ENCODE peak calls at places on chromosomes 4 and X, in five cellular contexts. One of them, this sample, is unnamed.

GRCh38 chr4:180164799-180165198 is 2078.4 kb upstream of the TENM3 start:
- DNase-seq in A549: no peak
- DNase-seq in GM12878: no peak
- DNase-seq in HepG2: peak; percentile 1
- DNase-seq in K562: no peak
- DNase-seq in this sample: no peak

GRCh38 chr4:24930136-24930535 is 17.3 kb upstream of the CCDC149 start:
- DNase-seq in A549: no peak
- DNase-seq in GM12878: no peak
- DNase-seq in HepG2: no peak
- DNase-seq in K562: no peak
- DNase-seq in this sample: no peak

GRCh38 chr4:15164571-15164970 is 162.3 kb downstream of the CPEB2 start:
- DNase-seq in A549: no peak
- DNase-seq in GM12878: no peak
- DNase-seq in HepG2: no peak
- DNase-seq in K562: no peak
- DNase-seq in this sample: no peak

GRCh38 chrX:105299286-105299685 is 78.8 kb upstream of the TEX13A start:
- DNase-seq in A549: no peak
- DNase-seq in GM12878: no peak
- DNase-seq in HepG2: no peak
- DNase-seq in K562: no peak
- DNase-seq in this sample: no peak

GRCh38 chr4:60296381-60296780 is 903.7 kb upstream of the ADGRL3 start:
- DNase-seq in A549: no peak
- DNase-seq in GM12878: no peak
- DNase-seq in HepG2: no peak
- DNase-seq in K562: no peak
- DNase-seq in this sample: no peak

GRCh38 chr4:134144337-134144736 is 57.3 kb downstream of the PABPC4L start:
- DNase-seq in A549: no peak
- DNase-seq in GM12878: no peak
- DNase-seq in HepG2: no peak
- DNase-seq in K562: no peak
- DNase-seq in this sample: no peak

GRCh38 chr4:11470709-11471441 is 42.2 kb upstream of the HS3ST1 start:
- DNase-seq in A549: no peak
- DNase-seq in GM12878: no peak
- DNase-seq in HepG2: no peak
- DNase-seq in K562: no peak
- DNase-seq in this sample: no peak

GRCh38 chr4:181823183-181823582 is 420.0 kb upstream of the TENM3 start:
- DNase-seq in A549: no peak
- DNase-seq in GM12878: no peak
- DNase-seq in HepG2: no peak
- DNase-seq in K562: no peak
- DNase-seq in this sample: no peak

GRCh38 chrX:54798137-54798536 is at the start of gene ITIH6:
- DNase-seq in A549: no peak
- DNase-seq in GM12878: no peak
- DNase-seq in HepG2: no peak
- DNase-seq in K562: no peak
- DNase-seq in this sample: no peak

GRCh38 chr4:8762356-8762755 is 109.3 kb downstream of the HMX1 start:
- DNase-seq in A549: no peak
- DNase-seq in GM12878: no peak
- DNase-seq in HepG2: no peak
- DNase-seq in K562: no peak
- DNase-seq in this sample: peak; percentile 3

GRCh38 chrX:41600266-41600665 is 88.5 kb upstream of the GPR34 start:
- DNase-seq in A549: no peak
- DNase-seq in GM12878: no peak
- DNase-seq in HepG2: no peak
- DNase-seq in K562: no peak
- DNase-seq in this sample: no peak

GRCh38 chr4:2932951-2933565 is 30.1 kb downstream of the NOP14 start:
- DNase-seq in A549: no peak
- DNase-seq in GM12878: no peak
- DNase-seq in HepG2: no peak
- DNase-seq in K562: no peak
- DNase-seq in this sample: no peak

GRCh38 chr4:86451560-86452322 is 91.9 kb upstream of the MAPK10 start:
- DNase-seq in A549: no peak
- DNase-seq in GM12878: no peak
- DNase-seq in HepG2: no peak
- DNase-seq in K562: no peak
- DNase-seq in this sample: no peak

GRCh38 chr4:168699224-168699878 is 202.5 kb downstream of the PALLD start:
- DNase-seq in A549: no peak
- DNase-seq in GM12878: no peak
- DNase-seq in HepG2: peak; percentile 57
- DNase-seq in K562: no peak
- DNase-seq in this sample: no peak

GRCh38 chr4:150570862-150571261 is 11.1 kb upstream of the MAB21L2 start:
- DNase-seq in A549: no peak
- DNase-seq in GM12878: no peak
- DNase-seq in HepG2: no peak
- DNase-seq in K562: peak; percentile 20
- DNase-seq in this sample: no peak

GRCh38 chr4:41069268-41069667 is 145.1 kb downstream of the APBB2 start:
- DNase-seq in A549: no peak
- DNase-seq in GM12878: no peak
- DNase-seq in HepG2: no peak
- DNase-seq in K562: no peak
- DNase-seq in this sample: no peak

GRCh38 chr4:170004656-170005250 is 21.4 kb downstream of the MFAP3L start:
- DNase-seq in A549: no peak
- DNase-seq in GM12878: no peak
- DNase-seq in HepG2: no peak
- DNase-seq in K562: no peak
- DNase-seq in this sample: no peak

GRCh38 chr4:27176400-27176799 is 315.8 kb downstream of the STIM2 start:
- DNase-seq in A549: no peak
- DNase-seq in GM12878: no peak
- DNase-seq in HepG2: peak; percentile 14
- DNase-seq in K562: no peak
- DNase-seq in this sample: peak; percentile 43

GRCh38 chr4:176988226-176988625 is 195.5 kb upstream of the VEGFC start:
- DNase-seq in A549: peak; percentile 49
- DNase-seq in GM12878: no peak
- DNase-seq in HepG2: no peak
- DNase-seq in K562: no peak
- DNase-seq in this sample: no peak

GRCh38 chrX:149540621-149541520 is at the start of gene EOLA1:
- DNase-seq in A549: peak; percentile 72
- DNase-seq in GM12878: peak; percentile 97
- DNase-seq in HepG2: peak; percentile 92
- DNase-seq in K562: peak; percentile 77
- DNase-seq in this sample: no peak

GRCh38 chrX:107619836-107620235 is 8.5 kb upstream of the PRPS1 start:
- DNase-seq in A549: no peak
- DNase-seq in GM12878: no peak
- DNase-seq in HepG2: peak; percentile 4
- DNase-seq in K562: no peak
- DNase-seq in this sample: no peak

GRCh38 chr4:73704314-73705055 is 35.9 kb upstream of the CXCL8 start:
- DNase-seq in A549: peak; percentile 43
- DNase-seq in GM12878: no peak
- DNase-seq in HepG2: peak; percentile 48
- DNase-seq in K562: peak; percentile 28
- DNase-seq in this sample: no peak

GRCh38 chr4:162645381-162645780 is 481.6 kb upstream of the FSTL5 start:
- DNase-seq in A549: no peak
- DNase-seq in GM12878: no peak
- DNase-seq in HepG2: peak; percentile 4
- DNase-seq in K562: no peak
- DNase-seq in this sample: no peak

GRCh38 chrX:13110427-13111324 is 66.3 kb upstream of the FAM9C start:
- DNase-seq in A549: peak; percentile 62
- DNase-seq in GM12878: no peak
- DNase-seq in HepG2: no peak
- DNase-seq in K562: no peak
- DNase-seq in this sample: no peak

GRCh38 chr4:10088135-10089010 is 28.2 kb downstream of the WDR1 start:
- DNase-seq in A549: no peak
- DNase-seq in GM12878: no peak
- DNase-seq in HepG2: no peak
- DNase-seq in K562: no peak
- DNase-seq in this sample: no peak

GRCh38 chr4:19130836-19131235 is 1109.3 kb upstream of the LCORL start:
- DNase-seq in A549: no peak
- DNase-seq in GM12878: no peak
- DNase-seq in HepG2: no peak
- DNase-seq in K562: no peak
- DNase-seq in this sample: no peak

GRCh38 chrX:41291309-41291708 is 42.7 kb upstream of the DDX3X start:
- DNase-seq in A549: no peak
- DNase-seq in GM12878: no peak
- DNase-seq in HepG2: no peak
- DNase-seq in K562: no peak
- DNase-seq in this sample: no peak

GRCh38 chr4:37762294-37763163 is 64.0 kb upstream of the PGM2 start:
- DNase-seq in A549: no peak
- DNase-seq in GM12878: no peak
- DNase-seq in HepG2: peak; percentile 9
- DNase-seq in K562: no peak
- DNase-seq in this sample: peak; percentile 20

DNA sequence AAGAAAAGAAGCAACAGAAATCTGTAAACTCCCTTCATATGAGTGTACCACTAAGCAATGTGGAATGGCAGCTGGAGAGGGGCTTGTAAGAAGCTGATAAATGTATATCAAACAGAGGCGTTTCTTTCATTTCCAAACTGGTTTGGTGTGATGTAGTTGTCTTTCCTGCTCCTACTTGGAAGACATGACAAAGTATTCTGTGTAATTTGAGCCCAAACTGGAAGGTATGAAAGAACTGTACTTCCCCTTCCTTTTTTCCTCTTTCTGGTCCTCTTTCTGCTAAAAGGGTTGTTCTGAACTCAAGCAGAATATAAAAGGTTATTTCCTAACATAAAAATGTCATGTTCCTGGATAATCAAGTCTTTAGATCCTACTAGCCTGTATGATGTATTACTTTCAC is 25.1 kb upstream of the METAP1 start:
- DNase-seq in A549: no peak
- DNase-seq in GM12878: no peak
- DNase-seq in HepG2: no peak
- DNase-seq in K562: no peak
- DNase-seq in this sample: no peak
- TF ChIP-seq ESRRA in A549: no peak
- TF ChIP-seq ESRRA in GM12878: no peak
- TF ChIP-seq ESRRA in HepG2: no peak
- TF ChIP-seq ESRRA in K562: no peak
- TF ChIP-seq ESRRA in this sample: no peak

DNA sequence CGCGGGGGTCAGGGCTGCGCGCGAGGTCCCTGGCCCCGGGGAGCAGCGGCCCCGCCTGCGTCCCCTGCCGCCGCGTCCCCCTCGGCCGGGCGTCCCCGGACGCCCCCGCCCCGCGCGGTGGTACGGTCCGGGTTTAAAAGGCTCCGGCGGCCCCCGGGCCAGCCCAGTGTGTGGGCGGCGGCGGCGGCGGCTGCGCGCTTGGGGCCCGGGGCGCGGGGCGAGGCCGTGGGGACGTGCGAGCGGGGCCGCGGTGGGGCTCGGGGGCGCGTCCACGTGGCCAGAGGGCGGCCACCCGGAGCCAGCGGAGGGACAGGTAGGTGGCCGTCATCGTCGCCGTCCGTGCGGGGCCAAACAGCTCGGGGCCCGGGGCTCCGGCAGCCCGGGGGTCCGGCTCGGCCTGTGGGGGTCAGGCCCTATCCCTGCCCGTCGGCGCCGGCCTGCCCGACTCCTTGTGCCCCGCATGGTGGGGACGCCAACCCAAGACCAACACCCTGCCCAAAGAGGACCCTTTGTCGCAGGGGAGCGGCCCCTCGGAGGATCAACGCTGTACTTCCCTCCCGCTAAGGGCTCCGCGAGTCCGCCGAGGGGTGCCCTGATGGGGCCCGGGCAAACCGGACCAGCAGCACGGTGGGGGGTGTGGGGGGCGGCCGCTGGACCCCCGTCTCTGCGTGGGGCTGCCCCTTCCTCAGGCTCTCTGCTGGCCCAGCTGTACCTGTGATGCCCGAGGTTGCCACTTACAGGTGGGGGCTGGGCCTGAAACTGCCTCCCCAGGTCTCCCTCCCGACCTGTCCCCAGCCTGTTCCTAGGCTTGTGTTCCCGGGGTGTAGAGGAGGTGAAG is at the start of gene PLXNA3:
- DNase-seq in A549: no peak
- DNase-seq in GM12878: no peak
- DNase-seq in HepG2: no peak
- DNase-seq in K562: peak; percentile 85
- DNase-seq in this sample: peak; percentile 47
- TF ChIP-seq ESRRA in A549: no peak
- TF ChIP-seq ESRRA in GM12878: no peak
- TF ChIP-seq ESRRA in HepG2: no peak
- TF ChIP-seq ESRRA in K562: no peak
- TF ChIP-seq ESRRA in this sample: no peak

GRCh38 chrX:30906726-30907125 is 17.7 kb upstream of the TAB3 start:
- DNase-seq in A549: no peak
- DNase-seq in GM12878: no peak
- DNase-seq in HepG2: no peak
- DNase-seq in K562: no peak
- DNase-seq in this sample: no peak
- TF ChIP-seq ESRRA in A549: no peak
- TF ChIP-seq ESRRA in GM12878: no peak
- TF ChIP-seq ESRRA in HepG2: no peak
- TF ChIP-seq ESRRA in K562: no peak
- TF ChIP-seq ESRRA in this sample: no peak

GRCh38 chr4:109699553-109700225 is 3.6 kb downstream of the CASP6 start:
- DNase-seq in A549: no peak
- DNase-seq in GM12878: no peak
- DNase-seq in HepG2: no peak
- DNase-seq in K562: no peak
- DNase-seq in this sample: no peak

GRCh38 chr4:109701566-109702399 is 1.5 kb downstream of the CASP6 start:
- DNase-seq in A549: no peak
- DNase-seq in GM12878: no peak
- DNase-seq in HepG2: peak; percentile 25
- DNase-seq in K562: peak; percentile 25
- DNase-seq in this sample: peak; percentile 27

GRCh38 chr4:109708435-109708834 is 5.2 kb upstream of the CASP6 start:
- DNase-seq in A549: no peak
- DNase-seq in GM12878: no peak
- DNase-seq in HepG2: no peak
- DNase-seq in K562: no peak
- DNase-seq in this sample: no peak

GRCh38 chr4:109702950-109703663 is at the start of gene CASP6:
- DNase-seq in A549: peak; percentile 54
- DNase-seq in GM12878: peak; percentile 41
- DNase-seq in HepG2: peak; percentile 36
- DNase-seq in K562: peak; percentile 85
- DNase-seq in this sample: peak; percentile 84

GRCh38 chr4:109703664-109704351 is 563 bp upstream of the CASP6 start:
- DNase-seq in A549: no peak
- DNase-seq in GM12878: peak; percentile 8
- DNase-seq in HepG2: no peak
- DNase-seq in K562: no peak
- DNase-seq in this sample: no peak
- TF ChIP-seq ESRRA in A549: no peak
- TF ChIP-seq ESRRA in GM12878: no peak
- TF ChIP-seq ESRRA in HepG2: no peak
- TF ChIP-seq ESRRA in K562: no peak
- TF ChIP-seq ESRRA in this sample: no peak